ENCODE peak calls at places on chromosomes 11 and 22, in nine cellular contexts. T is kidney glomerular epithelial cell; M is RCC 7860; O is stimulated activated CD8-positive, alpha-beta memory T cell treated with anti-CD3 and anti-CD28 coated beads, Interleukin-15, amount 100 ng/mL, for 1 hour; D is substantia nigra; K is stimulated activated CD4-positive, alpha-beta T cell treated with anti-CD3 and anti-CD28 coated beads, Interleukin-4, amount 100 ng/mL, for 48 hours; Q is left ventricle myocardium inferior; S is T-helper 2 cell; X is DMS153. N is an unnamed sample.

GRCh38 chr11:1202154-1202775 is 20.6 kb upstream of the MUC5B start:
- DNase-seq in T (no peak), M (no peak), O (no peak), D (no peak), K (no peak), Q (peak; percentile 8), S (no peak), X (no peak), N (no peak)

GRCh38 chr11:78022397-78023396 is at the start of gene KCTD14:
- DNase-seq in T (no peak), M (peak; percentile 41), O (no peak), D (no peak), K (no peak), Q (no peak), S (no peak), X (peak; percentile 25), N (no peak)

GRCh38 chr11:12150831-12151382 is 40.5 kb downstream of the MICAL2 start:
- DNase-seq in T (no peak), M (no peak), O (no peak), D (no peak), K (peak; percentile 71), Q (no peak), S (peak; percentile 91), X (no peak), N (no peak)

GRCh38 chr11:35927730-35928129 is 16.1 kb upstream of the LDLRAD3 start:
- DNase-seq in T (no peak), M (no peak), O (no peak), D (no peak), K (no peak), Q (peak; percentile 29), S (no peak), X (peak; percentile 63), N (no peak)

GRCh38 chr11:3855808-3856491 is 486 bp downstream of the STIM1 start:
- DNase-seq in T (no peak), M (peak; percentile 28), O (no peak), D (no peak), K (no peak), Q (peak; percentile 56), S (peak; percentile 74), X (no peak), N (no peak)

GRCh38 chr11:22197139-22197893 is 4.4 kb downstream of the ANO5 start:
- DNase-seq in T (no peak), M (no peak), O (no peak), D (no peak), K (no peak), Q (no peak), S (no peak), X (no peak), N (no peak)

GRCh38 chr11:30863177-30863576 is 277.0 kb upstream of the MPPED2 start:
- DNase-seq in T (no peak), M (no peak), O (no peak), D (no peak), K (no peak), Q (no peak), S (no peak), X (no peak), N (no peak)

GRCh38 chr22:40176921-40177737 is 596 bp upstream of the TNRC6B start:
- DNase-seq in T (peak; percentile 61), M (peak; percentile 44), O (peak; percentile 49), D (no peak), K (peak; percentile 76), Q (peak; percentile 18), S (peak; percentile 91), X (no peak), N (peak; percentile 51)

GRCh38 chr11:8566613-8567210 is 27.3 kb downstream of the STK33 start:
- DNase-seq in T (peak; percentile 30), M (peak; percentile 40), O (no peak), D (no peak), K (no peak), Q (no peak), S (peak; percentile 29), X (no peak), N (no peak)

GRCh38 chr11:60835472-60835871 is 6.4 kb upstream of the CCDC86 start:
- DNase-seq in T (no peak), M (no peak), O (no peak), D (no peak), K (no peak), Q (no peak), S (no peak), X (no peak), N (no peak)

GRCh38 chr11:46675288-46675851 is 25.0 kb downstream of the ARHGAP1 start:
- DNase-seq in T (no peak), M (no peak), O (no peak), D (no peak), K (no peak), Q (peak; percentile 56), S (no peak), X (no peak), N (no peak)

GRCh38 chr22:46012881-46013281 is 35.9 kb upstream of the WNT7B start:
- DNase-seq in T (no peak), M (no peak), O (no peak), D (no peak), K (no peak), Q (peak; percentile 19), S (no peak), X (no peak), N (no peak)

GRCh38 chr11:128342511-128343133 is 244.7 kb downstream of the ETS1 start:
- DNase-seq in T (peak; percentile 33), M (peak; percentile 5), O (no peak), D (no peak), K (peak; percentile 66), Q (peak; percentile 38), S (peak; percentile 91), X (peak; percentile 100), N (no peak)

GRCh38 chr11:123434262-123434661 is 4.2 kb downstream of the GRAMD1B start:
- DNase-seq in T (no peak), M (no peak), O (no peak), D (no peak), K (peak; percentile 29), Q (no peak), S (peak; percentile 70), X (no peak), N (no peak)

GRCh38 chr22:42962295-42963230 is 52.4 kb downstream of the PACSIN2 start:
- DNase-seq in T (no peak), M (no peak), O (no peak), D (no peak), K (no peak), Q (no peak), S (no peak), X (no peak), N (no peak)

GRCh38 chr11:128892866-128893565 is 1.9 kb downstream of the KCNJ5 start:
- DNase-seq in T (peak; percentile 5), M (no peak), O (no peak), D (no peak), K (no peak), Q (no peak), S (no peak), X (no peak), N (no peak)

GRCh38 chr11:33258631-33259184 is 1.5 kb downstream of the HIPK3 start:
- DNase-seq in T (no peak), M (no peak), O (no peak), D (no peak), K (no peak), Q (no peak), S (no peak), X (peak; percentile 67), N (no peak)

GRCh38 chr11:69999721-70000120 is 78.4 kb upstream of the ANO1 start:
- DNase-seq in T (no peak), M (no peak), O (no peak), D (no peak), K (no peak), Q (no peak), S (no peak), X (no peak), N (no peak)

GRCh38 chr11:660681-661444 is 23.8 kb downstream of the DRD4 start:
- DNase-seq in T (no peak), M (no peak), O (no peak), D (no peak), K (no peak), Q (no peak), S (no peak), X (no peak), N (no peak)

GRCh38 chr22:20494978-20495860 is at the start of gene KLHL22:
- DNase-seq in T (peak; percentile 8), M (peak; percentile 16), O (no peak), D (peak; percentile 79), K (no peak), Q (no peak), S (peak; percentile 51), X (no peak), N (no peak)

GRCh38 chr11:78727816-78728215 is 153.2 kb upstream of the NARS2 start:
- DNase-seq in T (no peak), M (no peak), O (no peak), D (no peak), K (no peak), Q (no peak), S (no peak), X (no peak), N (no peak)

GRCh38 chr11:112343368-112344039 is 82.8 kb upstream of the PLET1 start:
- DNase-seq in T (no peak), M (no peak), O (no peak), D (no peak), K (no peak), Q (no peak), S (no peak), X (peak; percentile 11), N (no peak)

GRCh38 chr22:46259374-46259773 is 3.8 kb downstream of the PKDREJ start:
- DNase-seq in T (no peak), M (no peak), O (no peak), D (no peak), K (no peak), Q (no peak), S (no peak), X (no peak), N (no peak)

GRCh38 chr11:115941481-115941993 is 437.3 kb upstream of the CADM1 start:
- DNase-seq in T (peak; percentile 97), M (peak; percentile 97), O (no peak), D (peak; percentile 12), K (no peak), Q (peak; percentile 56), S (peak; percentile 40), X (no peak), N (no peak)

GRCh38 chr11:34044664-34045485 is 6.7 kb upstream of the CAPRIN1 start:
- DNase-seq in T (no peak), M (no peak), O (no peak), D (no peak), K (peak; percentile 26), Q (no peak), S (no peak), X (no peak), N (no peak)